ENCODE peak calls at places on chromosomes 11 and 22, in six cellular contexts. One of them, this sample, is unnamed.
A peak's percentile ranks its signal among the peaks of the same experiment; 100 is the strongest.

GRCh38 chr22:23256986-23257888 is 76.9 kb downstream of the BCR start:
- DNase-seq in ELR: no peak
- DNase-seq in M059J: no peak
- DNase-seq in tibial nerve: peak; percentile 79
- DNase-seq in iris pigment epithelial cell: no peak
- DNase-seq in cardiac fibroblast: peak; percentile 49
- DNase-seq in this sample: no peak

GRCh38 chr22:24046024-24046423 is 34.9 kb downstream of the CABIN1 start:
- DNase-seq in ELR: no peak
- DNase-seq in M059J: no peak
- DNase-seq in tibial nerve: no peak
- DNase-seq in iris pigment epithelial cell: no peak
- DNase-seq in cardiac fibroblast: no peak
- DNase-seq in this sample: no peak

GRCh38 chr11:16034074-16034473 is 322.3 kb downstream of the SOX6 start:
- DNase-seq in ELR: no peak
- DNase-seq in M059J: no peak
- DNase-seq in tibial nerve: no peak
- DNase-seq in iris pigment epithelial cell: no peak
- DNase-seq in cardiac fibroblast: no peak
- DNase-seq in this sample: no peak

GRCh38 chr11:97140885-97141494 is 751.2 kb downstream of the JRKL start:
- DNase-seq in ELR: peak; percentile 51
- DNase-seq in M059J: peak; percentile 16
- DNase-seq in tibial nerve: no peak
- DNase-seq in iris pigment epithelial cell: peak; percentile 3
- DNase-seq in cardiac fibroblast: peak; percentile 46
- DNase-seq in this sample: peak; percentile 74

GRCh38 chr11:133924661-133925060 is 32.1 kb downstream of the IGSF9B start:
- DNase-seq in ELR: no peak
- DNase-seq in M059J: no peak
- DNase-seq in tibial nerve: no peak
- DNase-seq in iris pigment epithelial cell: no peak
- DNase-seq in cardiac fibroblast: no peak
- DNase-seq in this sample: no peak

GRCh38 chr11:2813141-2813908 is 72.2 kb downstream of the CDKN1C start:
- DNase-seq in ELR: no peak
- DNase-seq in M059J: peak; percentile 35
- DNase-seq in tibial nerve: no peak
- DNase-seq in iris pigment epithelial cell: peak; percentile 28
- DNase-seq in cardiac fibroblast: peak; percentile 16
- DNase-seq in this sample: no peak

GRCh38 chr11:19220903-19221682 is 19.3 kb upstream of the CSRP3 start:
- DNase-seq in ELR: no peak
- DNase-seq in M059J: no peak
- DNase-seq in tibial nerve: no peak
- DNase-seq in iris pigment epithelial cell: peak; percentile 20
- DNase-seq in cardiac fibroblast: no peak
- DNase-seq in this sample: no peak

GRCh38 chr11:90846628-90847027 is 623.8 kb upstream of the CHORDC1 start:
- DNase-seq in ELR: no peak
- DNase-seq in M059J: no peak
- DNase-seq in tibial nerve: no peak
- DNase-seq in iris pigment epithelial cell: no peak
- DNase-seq in cardiac fibroblast: no peak
- DNase-seq in this sample: peak; percentile 93

GRCh38 chr11:74689666-74690065 is 41.6 kb downstream of the CHRDL2 start:
- DNase-seq in ELR: peak; percentile 62
- DNase-seq in M059J: peak; percentile 59
- DNase-seq in tibial nerve: no peak
- DNase-seq in iris pigment epithelial cell: peak; percentile 75
- DNase-seq in cardiac fibroblast: peak; percentile 74
- DNase-seq in this sample: no peak

GRCh38 chr11:68354181-68354872 is 41.9 kb downstream of the LRP5 start:
- DNase-seq in ELR: peak; percentile 88
- DNase-seq in M059J: peak; percentile 96
- DNase-seq in tibial nerve: peak; percentile 63
- DNase-seq in iris pigment epithelial cell: peak; percentile 83
- DNase-seq in cardiac fibroblast: peak; percentile 78
- DNase-seq in this sample: no peak

GRCh38 chr11:104327864-104328513 is 164.0 kb upstream of the PDGFD start:
- DNase-seq in ELR: peak; percentile 13
- DNase-seq in M059J: peak; percentile 35
- DNase-seq in tibial nerve: no peak
- DNase-seq in iris pigment epithelial cell: no peak
- DNase-seq in cardiac fibroblast: no peak
- DNase-seq in this sample: no peak

GRCh38 chr11:65473275-65473860 is 25.5 kb upstream of the MALAT1 start:
- DNase-seq in ELR: peak; percentile 49
- DNase-seq in M059J: peak; percentile 72
- DNase-seq in tibial nerve: no peak
- DNase-seq in iris pigment epithelial cell: peak; percentile 72
- DNase-seq in cardiac fibroblast: no peak
- DNase-seq in this sample: no peak

GRCh38 chr11:3231851-3232744 is at the start of gene MRGPRE:
- DNase-seq in ELR: no peak
- DNase-seq in M059J: no peak
- DNase-seq in tibial nerve: no peak
- DNase-seq in iris pigment epithelial cell: no peak
- DNase-seq in cardiac fibroblast: peak; percentile 4
- DNase-seq in this sample: no peak

GRCh38 chr11:128603752-128604472 is 16.6 kb upstream of the ETS1 start:
- DNase-seq in ELR: peak; percentile 36
- DNase-seq in M059J: peak; percentile 35
- DNase-seq in tibial nerve: no peak
- DNase-seq in iris pigment epithelial cell: no peak
- DNase-seq in cardiac fibroblast: no peak
- DNase-seq in this sample: peak; percentile 76

GRCh38 chr11:134170909-134171281 is 52.9 kb downstream of the NCAPD3 start:
- DNase-seq in ELR: no peak
- DNase-seq in M059J: no peak
- DNase-seq in tibial nerve: no peak
- DNase-seq in iris pigment epithelial cell: peak; percentile 35
- DNase-seq in cardiac fibroblast: peak; percentile 21
- DNase-seq in this sample: no peak

GRCh38 chr11:12540913-12541587 is 133.2 kb upstream of the TEAD1 start:
- DNase-seq in ELR: peak; percentile 89
- DNase-seq in M059J: peak; percentile 86
- DNase-seq in tibial nerve: no peak
- DNase-seq in iris pigment epithelial cell: peak; percentile 80
- DNase-seq in cardiac fibroblast: peak; percentile 85
- DNase-seq in this sample: no peak

GRCh38 chr11:12924650-12925049 is 84.5 kb upstream of the RASSF10 start:
- DNase-seq in ELR: no peak
- DNase-seq in M059J: no peak
- DNase-seq in tibial nerve: no peak
- DNase-seq in iris pigment epithelial cell: no peak
- DNase-seq in cardiac fibroblast: no peak
- DNase-seq in this sample: no peak

GRCh38 chr11:131533164-131533563 is 162.7 kb downstream of the NTM start:
- DNase-seq in ELR: no peak
- DNase-seq in M059J: no peak
- DNase-seq in tibial nerve: no peak
- DNase-seq in iris pigment epithelial cell: no peak
- DNase-seq in cardiac fibroblast: no peak
- DNase-seq in this sample: no peak

GRCh38 chr11:125514336-125515101 is 18.5 kb upstream of the FEZ1 start:
- DNase-seq in ELR: peak; percentile 46
- DNase-seq in M059J: peak; percentile 69
- DNase-seq in tibial nerve: no peak
- DNase-seq in iris pigment epithelial cell: peak; percentile 66
- DNase-seq in cardiac fibroblast: peak; percentile 74
- DNase-seq in this sample: peak; percentile 98

GRCh38 chr22:20946080-20946986 is 20.7 kb upstream of the AIFM3 start:
- DNase-seq in ELR: peak; percentile 67
- DNase-seq in M059J: peak; percentile 70
- DNase-seq in tibial nerve: no peak
- DNase-seq in iris pigment epithelial cell: peak; percentile 46
- DNase-seq in cardiac fibroblast: peak; percentile 46
- DNase-seq in this sample: no peak

GRCh38 chr11:131690776-131691557 is 320.6 kb downstream of the NTM start:
- DNase-seq in ELR: no peak
- DNase-seq in M059J: no peak
- DNase-seq in tibial nerve: no peak
- DNase-seq in iris pigment epithelial cell: no peak
- DNase-seq in cardiac fibroblast: no peak
- DNase-seq in this sample: peak; percentile 39

GRCh38 chr11:19246816-19247215 is 6.1 kb upstream of the E2F8 start:
- DNase-seq in ELR: no peak
- DNase-seq in M059J: no peak
- DNase-seq in tibial nerve: no peak
- DNase-seq in iris pigment epithelial cell: no peak
- DNase-seq in cardiac fibroblast: no peak
- DNase-seq in this sample: no peak

GRCh38 chr22:38923463-38924196 is 33.8 kb upstream of the APOBEC3A start:
- DNase-seq in ELR: peak; percentile 85
- DNase-seq in M059J: peak; percentile 83
- DNase-seq in tibial nerve: peak; percentile 65
- DNase-seq in iris pigment epithelial cell: peak; percentile 69
- DNase-seq in cardiac fibroblast: peak; percentile 47
- DNase-seq in this sample: peak; percentile 81

GRCh38 chr11:67239795-67240574 is 26.3 kb upstream of the GRK2 start:
- DNase-seq in ELR: peak; percentile 99
- DNase-seq in M059J: peak; percentile 99
- DNase-seq in tibial nerve: peak; percentile 91
- DNase-seq in iris pigment epithelial cell: peak; percentile 100
- DNase-seq in cardiac fibroblast: peak; percentile 99
- DNase-seq in this sample: peak; percentile 98

GRCh38 chr11:30535818-30536217 is 50.3 kb downstream of the MPPED2 start:
- DNase-seq in ELR: no peak
- DNase-seq in M059J: no peak
- DNase-seq in tibial nerve: no peak
- DNase-seq in iris pigment epithelial cell: no peak
- DNase-seq in cardiac fibroblast: no peak
- DNase-seq in this sample: no peak

GRCh38 chr11:1082728-1083620 is 8.3 kb downstream of the MUC2 start:
- DNase-seq in ELR: no peak
- DNase-seq in M059J: no peak
- DNase-seq in tibial nerve: peak; percentile 4
- DNase-seq in iris pigment epithelial cell: no peak
- DNase-seq in cardiac fibroblast: no peak
- DNase-seq in this sample: no peak

GRCh38 chr11:122633219-122633829 is 22.2 kb upstream of the UBASH3B start:
- DNase-seq in ELR: peak; percentile 81
- DNase-seq in M059J: peak; percentile 66
- DNase-seq in tibial nerve: no peak
- DNase-seq in iris pigment epithelial cell: peak; percentile 64
- DNase-seq in cardiac fibroblast: peak; percentile 86
- DNase-seq in this sample: peak; percentile 87

GRCh38 chr22:46545041-46545796 is 7.8 kb upstream of the CELSR1 start:
- DNase-seq in ELR: peak; percentile 36
- DNase-seq in M059J: peak; percentile 60
- DNase-seq in tibial nerve: no peak
- DNase-seq in iris pigment epithelial cell: no peak
- DNase-seq in cardiac fibroblast: no peak
- DNase-seq in this sample: no peak

GRCh38 chr22:47201996-47202818 is 439.8 kb downstream of the TBC1D22A start:
- DNase-seq in ELR: no peak
- DNase-seq in M059J: no peak
- DNase-seq in tibial nerve: peak; percentile 11
- DNase-seq in iris pigment epithelial cell: no peak
- DNase-seq in cardiac fibroblast: no peak
- DNase-seq in this sample: no peak

GRCh38 chr11:16296243-16296642 is 60.1 kb downstream of the SOX6 start:
- DNase-seq in ELR: no peak
- DNase-seq in M059J: no peak
- DNase-seq in tibial nerve: no peak
- DNase-seq in iris pigment epithelial cell: no peak
- DNase-seq in cardiac fibroblast: no peak
- DNase-seq in this sample: no peak

GRCh38 chr11:126194121-126194543 is 17.3 kb downstream of the RPUSD4 start:
- DNase-seq in ELR: peak; percentile 66
- DNase-seq in M059J: peak; percentile 40
- DNase-seq in tibial nerve: no peak
- DNase-seq in iris pigment epithelial cell: peak; percentile 45
- DNase-seq in cardiac fibroblast: peak; percentile 65
- DNase-seq in this sample: peak; percentile 68

GRCh38 chr22:46381142-46381541 is 45.6 kb downstream of the TRMU start:
- DNase-seq in ELR: peak; percentile 52
- DNase-seq in M059J: peak; percentile 73
- DNase-seq in tibial nerve: no peak
- DNase-seq in iris pigment epithelial cell: no peak
- DNase-seq in cardiac fibroblast: no peak
- DNase-seq in this sample: no peak

GRCh38 chr11:132357811-132358572 is 987.6 kb downstream of the NTM start:
- DNase-seq in ELR: no peak
- DNase-seq in M059J: no peak
- DNase-seq in tibial nerve: no peak
- DNase-seq in iris pigment epithelial cell: no peak
- DNase-seq in cardiac fibroblast: no peak
- DNase-seq in this sample: no peak

This sample was measured in NCI-H526.